ENCODE peak calls at places on chromosome 5, in six cellular contexts. One of them, this sample, is unnamed.

GRCh38 chr5:76438025-76438424 is 34.9 kb downstream of the IQGAP2 start:
- DNase-seq in ascending aorta: no peak
- DNase-seq in keratinocyte: no peak
- DNase-seq in right lobe of liver: no peak
- DNase-seq in lower lobe of right lung: no peak
- DNase-seq in PC-3: no peak
- DNase-seq in this sample: no peak

GRCh38 chr5:151692312-151692711 is 5.6 kb upstream of the SPARC start:
- DNase-seq in ascending aorta: peak; percentile 47
- DNase-seq in keratinocyte: no peak
- DNase-seq in right lobe of liver: no peak
- DNase-seq in lower lobe of right lung: no peak
- DNase-seq in PC-3: peak; percentile 74
- DNase-seq in this sample: no peak

GRCh38 chr5:164000819-164001218 is 495.4 kb downstream of the MAT2B start:
- DNase-seq in ascending aorta: no peak
- DNase-seq in keratinocyte: no peak
- DNase-seq in right lobe of liver: no peak
- DNase-seq in lower lobe of right lung: no peak
- DNase-seq in PC-3: no peak
- DNase-seq in this sample: no peak

GRCh38 chr5:172235827-172236749 is 42.1 kb downstream of the EFCAB9 start:
- DNase-seq in ascending aorta: no peak
- DNase-seq in keratinocyte: no peak
- DNase-seq in right lobe of liver: no peak
- DNase-seq in lower lobe of right lung: no peak
- DNase-seq in PC-3: no peak
- DNase-seq in this sample: no peak

GRCh38 chr5:81188962-81189361 is 44.2 kb upstream of the CKMT2 start:
- DNase-seq in ascending aorta: no peak
- DNase-seq in keratinocyte: no peak
- DNase-seq in right lobe of liver: no peak
- DNase-seq in lower lobe of right lung: no peak
- DNase-seq in PC-3: no peak
- DNase-seq in this sample: no peak

GRCh38 chr5:131005963-131006684 is 158.9 kb downstream of the HINT1 start:
- DNase-seq in ascending aorta: no peak
- DNase-seq in keratinocyte: no peak
- DNase-seq in right lobe of liver: no peak
- DNase-seq in lower lobe of right lung: no peak
- DNase-seq in PC-3: no peak
- DNase-seq in this sample: no peak

GRCh38 chr5:65034782-65035181 is 266.1 kb downstream of the CWC27 start:
- DNase-seq in ascending aorta: peak; percentile 64
- DNase-seq in keratinocyte: no peak
- DNase-seq in right lobe of liver: no peak
- DNase-seq in lower lobe of right lung: no peak
- DNase-seq in PC-3: no peak
- DNase-seq in this sample: no peak

GRCh38 chr5:169185626-169186025 is 115.3 kb downstream of the SLIT3 start:
- DNase-seq in ascending aorta: no peak
- DNase-seq in keratinocyte: no peak
- DNase-seq in right lobe of liver: no peak
- DNase-seq in lower lobe of right lung: no peak
- DNase-seq in PC-3: no peak
- DNase-seq in this sample: no peak

GRCh38 chr5:127761869-127762268 is 58.7 kb downstream of the CCDC192 start:
- DNase-seq in ascending aorta: no peak
- DNase-seq in keratinocyte: no peak
- DNase-seq in right lobe of liver: no peak
- DNase-seq in lower lobe of right lung: no peak
- DNase-seq in PC-3: no peak
- DNase-seq in this sample: no peak
- H3K27ac ChIP-seq in ascending aorta: no peak overlapping the region
- H3K27ac ChIP-seq in keratinocyte: no peak overlapping the region
- H3K27ac ChIP-seq in right lobe of liver: no peak overlapping the region
- H3K27ac ChIP-seq in lower lobe of right lung: no peak overlapping the region
- H3K27ac ChIP-seq in PC-3: no peak overlapping the region
- H3K27ac ChIP-seq in this sample: no peak overlapping the region

GRCh38 chr5:177483994-177484901 is 10.8 kb upstream of the DBN1 start:
- DNase-seq in ascending aorta: no peak
- DNase-seq in keratinocyte: no peak
- DNase-seq in right lobe of liver: no peak
- DNase-seq in lower lobe of right lung: no peak
- DNase-seq in PC-3: peak; percentile 1
- DNase-seq in this sample: no peak
- H3K4me1 ChIP-seq in ascending aorta: peaks cover 58% of the 10 kb centered on the region
- H3K4me1 ChIP-seq in keratinocyte: peaks cover 4% of the 10 kb centered on the region
- H3K4me1 ChIP-seq in right lobe of liver: no peaks in the 10 kb centered on the region
- H3K4me1 ChIP-seq in lower lobe of right lung: peaks cover 11% of the 10 kb centered on the region
- H3K4me1 ChIP-seq in PC-3: no peaks in the 10 kb centered on the region
- H3K4me1 ChIP-seq in this sample: no peaks in the 10 kb centered on the region

GRCh38 chr5:147965712-147966111 is 59.4 kb upstream of the C5orf46 start:
- DNase-seq in ascending aorta: no peak
- DNase-seq in keratinocyte: no peak
- DNase-seq in right lobe of liver: no peak
- DNase-seq in lower lobe of right lung: no peak
- DNase-seq in PC-3: no peak
- DNase-seq in this sample: no peak
- H3K27ac ChIP-seq in ascending aorta: no peak overlapping the region
- H3K27ac ChIP-seq in keratinocyte: no peak overlapping the region
- H3K27ac ChIP-seq in right lobe of liver: no peak overlapping the region
- H3K27ac ChIP-seq in lower lobe of right lung: no peak overlapping the region
- H3K27ac ChIP-seq in PC-3: no peak overlapping the region
- H3K27ac ChIP-seq in this sample: no peak overlapping the region

DNA sequence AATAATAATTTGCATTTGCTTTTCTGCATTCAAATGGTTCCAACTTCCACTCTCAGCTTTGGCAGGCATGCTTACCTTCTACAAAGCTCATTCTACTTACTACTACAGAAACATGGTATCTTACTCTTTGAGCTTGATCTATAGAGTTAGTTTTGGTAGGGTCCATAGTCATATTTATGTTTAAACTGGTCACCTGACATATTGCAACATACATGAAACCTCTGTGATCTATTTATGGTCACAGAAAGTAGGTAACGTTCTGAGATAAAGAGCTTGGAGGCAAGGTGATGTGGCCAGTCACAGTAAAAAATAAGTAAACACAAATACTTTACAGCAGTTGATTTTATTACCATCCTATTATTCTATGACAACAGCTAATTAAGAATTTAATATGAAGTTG is 2.8 kb downstream of the NREP start:
- DNase-seq in ascending aorta: no peak
- DNase-seq in keratinocyte: no peak
- DNase-seq in right lobe of liver: no peak
- DNase-seq in lower lobe of right lung: no peak
- DNase-seq in PC-3: no peak
- DNase-seq in this sample: no peak
- H3K4me1 ChIP-seq in ascending aorta: peaks cover 14% of the 10 kb centered on the region
- H3K4me1 ChIP-seq in keratinocyte: peaks cover 10% of the 10 kb centered on the region
- H3K4me1 ChIP-seq in right lobe of liver: no peaks in the 10 kb centered on the region
- H3K4me1 ChIP-seq in lower lobe of right lung: peaks cover 24% of the 10 kb centered on the region
- H3K4me1 ChIP-seq in PC-3: peaks cover 43% of the 10 kb centered on the region
- H3K4me1 ChIP-seq in this sample: peaks cover 2% of the 10 kb centered on the region

DNA sequence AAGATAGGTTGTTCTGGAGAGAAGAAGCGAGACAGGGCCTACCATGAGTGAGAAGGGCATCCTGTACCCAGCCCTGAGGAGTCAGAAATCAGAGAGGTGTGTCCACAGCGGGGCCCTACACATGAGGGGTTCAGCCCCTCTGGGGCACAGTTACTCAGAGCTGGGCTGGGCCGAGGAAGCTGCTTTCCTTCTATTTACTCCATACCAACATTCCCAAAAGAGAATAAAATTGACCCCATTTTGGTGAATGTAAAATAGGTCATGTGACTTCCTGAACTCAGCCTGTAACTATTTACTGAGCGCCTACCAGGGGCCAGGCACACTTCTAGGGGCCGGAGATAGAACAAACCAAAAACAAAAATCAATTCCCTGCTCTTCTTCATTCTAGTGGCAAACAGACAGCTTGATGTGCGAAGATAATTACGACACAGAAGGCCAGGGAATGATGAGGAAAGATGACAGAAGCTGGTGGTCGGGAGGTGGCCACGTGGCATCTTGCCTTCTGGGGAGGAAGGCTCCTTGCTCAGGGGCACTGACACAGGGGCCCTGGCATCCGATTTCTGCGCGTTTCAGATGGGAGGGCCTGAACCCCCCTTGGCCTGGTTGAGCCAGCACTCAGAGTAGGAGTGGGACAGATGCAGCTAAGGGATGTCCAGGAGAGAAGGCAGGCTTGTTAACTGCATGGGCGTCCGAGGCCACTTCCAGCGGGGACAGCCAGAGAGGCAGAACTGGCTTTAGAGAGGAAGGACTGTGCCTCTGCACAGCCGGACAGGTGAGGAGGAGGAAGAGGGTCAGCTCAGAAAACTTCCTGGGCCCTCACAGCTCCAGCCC is 121.8 kb downstream of the NSG2 start:
- DNase-seq in ascending aorta: peak; percentile 12
- DNase-seq in keratinocyte: no peak
- DNase-seq in right lobe of liver: no peak
- DNase-seq in lower lobe of right lung: no peak
- DNase-seq in PC-3: no peak
- DNase-seq in this sample: no peak
- H3K27ac ChIP-seq in ascending aorta: no peak overlapping the region
- H3K27ac ChIP-seq in keratinocyte: no peak overlapping the region
- H3K27ac ChIP-seq in right lobe of liver: no peak overlapping the region
- H3K27ac ChIP-seq in lower lobe of right lung: no peak overlapping the region
- H3K27ac ChIP-seq in PC-3: no peak overlapping the region
- H3K27ac ChIP-seq in this sample: no peak overlapping the region

DNA sequence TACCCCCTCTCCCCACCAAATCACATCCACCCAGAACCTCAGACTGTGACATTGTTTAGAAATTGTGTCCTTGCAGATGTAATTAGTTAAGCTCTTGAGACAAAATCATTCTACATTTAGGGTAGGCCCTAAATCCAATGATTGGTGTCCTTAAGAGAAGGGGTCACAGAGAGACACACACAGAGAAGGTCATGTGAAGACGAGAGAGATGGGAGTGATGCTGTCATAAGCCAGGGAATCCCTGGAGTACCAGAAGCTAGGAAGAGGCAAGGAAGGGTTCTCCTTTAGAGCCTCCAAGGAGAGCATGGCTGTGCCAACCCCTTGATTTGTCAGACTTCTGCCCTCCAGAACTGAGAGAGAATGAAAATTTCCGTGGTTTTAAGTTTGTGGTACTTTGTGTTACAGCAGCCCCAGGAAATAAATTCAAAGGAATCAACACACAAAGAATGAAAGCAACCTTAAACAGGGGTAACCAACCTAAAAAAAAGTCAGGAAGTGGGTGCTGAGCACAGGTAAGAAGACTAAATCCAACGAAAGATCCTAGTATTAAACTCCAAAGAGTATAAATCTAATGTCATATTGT is 33.6 kb downstream of the TIMD4 start:
- DNase-seq in ascending aorta: no peak
- DNase-seq in keratinocyte: no peak
- DNase-seq in right lobe of liver: no peak
- DNase-seq in lower lobe of right lung: no peak
- DNase-seq in PC-3: no peak
- DNase-seq in this sample: no peak
- H3K4me1 ChIP-seq in ascending aorta: no peaks in the 10 kb centered on the region
- H3K4me1 ChIP-seq in keratinocyte: no peaks in the 10 kb centered on the region
- H3K4me1 ChIP-seq in right lobe of liver: no peaks in the 10 kb centered on the region
- H3K4me1 ChIP-seq in lower lobe of right lung: no peaks in the 10 kb centered on the region
- H3K4me1 ChIP-seq in PC-3: no peaks in the 10 kb centered on the region
- H3K4me1 ChIP-seq in this sample: peaks cover 1% of the 10 kb centered on the region

GRCh38 chr5:67143549-67143948 is 53.0 kb downstream of the CD180 start:
- DNase-seq in ascending aorta: no peak
- DNase-seq in keratinocyte: no peak
- DNase-seq in right lobe of liver: no peak
- DNase-seq in lower lobe of right lung: no peak
- DNase-seq in PC-3: no peak
- DNase-seq in this sample: no peak
- H3K27ac ChIP-seq in ascending aorta: no peak overlapping the region
- H3K27ac ChIP-seq in keratinocyte: no peak overlapping the region
- H3K27ac ChIP-seq in right lobe of liver: peak overlapping the region; percentile 67
- H3K27ac ChIP-seq in lower lobe of right lung: no peak overlapping the region
- H3K27ac ChIP-seq in PC-3: no peak overlapping the region
- H3K27ac ChIP-seq in this sample: no peak overlapping the region

DNA sequence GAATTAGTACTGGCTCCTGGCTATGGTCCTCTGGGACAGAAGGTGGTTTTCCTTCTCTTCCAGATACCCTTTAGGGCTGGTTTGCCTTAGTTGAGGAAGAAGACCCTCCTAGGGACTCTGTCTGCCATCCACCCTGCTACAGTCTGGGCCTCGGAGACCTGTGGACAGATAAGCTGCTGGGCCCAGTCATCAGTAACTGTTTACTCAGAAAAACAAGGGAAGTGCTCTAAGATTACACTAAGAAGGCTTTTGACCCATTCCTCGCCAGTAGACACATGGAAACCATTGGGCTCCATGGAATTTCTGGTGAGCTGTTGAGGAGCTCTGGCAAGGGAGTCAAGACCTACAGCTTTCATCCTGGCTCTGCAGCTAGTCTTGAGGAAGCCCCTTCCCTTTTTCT is 31.2 kb downstream of the LARP1 start:
- DNase-seq in ascending aorta: no peak
- DNase-seq in keratinocyte: no peak
- DNase-seq in right lobe of liver: no peak
- DNase-seq in lower lobe of right lung: no peak
- DNase-seq in PC-3: no peak
- DNase-seq in this sample: no peak
- H3K4me1 ChIP-seq in ascending aorta: peaks cover 39% of the 10 kb centered on the region
- H3K4me1 ChIP-seq in keratinocyte: no peaks in the 10 kb centered on the region
- H3K4me1 ChIP-seq in right lobe of liver: no peaks in the 10 kb centered on the region
- H3K4me1 ChIP-seq in lower lobe of right lung: peaks cover 63% of the 10 kb centered on the region
- H3K4me1 ChIP-seq in PC-3: no peaks in the 10 kb centered on the region
- H3K4me1 ChIP-seq in this sample: peaks cover 15% of the 10 kb centered on the region

DNA sequence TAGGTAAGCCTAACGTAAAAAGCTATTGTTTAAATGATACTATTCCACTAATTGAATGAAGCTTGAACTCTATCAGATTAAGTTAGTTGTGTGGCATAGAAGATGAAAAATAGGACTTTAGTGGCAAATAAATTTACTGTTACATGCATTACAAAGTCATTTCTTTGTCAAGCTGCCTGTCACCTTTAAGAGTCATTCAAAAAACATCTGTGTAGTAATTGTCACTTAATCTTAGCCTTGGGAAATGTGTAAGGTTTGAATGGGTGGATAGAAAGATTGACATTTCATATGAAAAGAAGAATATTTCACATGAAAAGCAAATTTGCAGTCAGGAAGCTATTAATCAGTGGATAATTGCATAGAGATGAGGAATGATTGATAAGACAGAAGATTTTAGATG is 473.5 kb downstream of the DNAH5 start:
- DNase-seq in ascending aorta: no peak
- DNase-seq in keratinocyte: no peak
- DNase-seq in right lobe of liver: no peak
- DNase-seq in lower lobe of right lung: no peak
- DNase-seq in PC-3: no peak
- DNase-seq in this sample: no peak
- H3K27ac ChIP-seq in ascending aorta: no peak overlapping the region
- H3K27ac ChIP-seq in keratinocyte: no peak overlapping the region
- H3K27ac ChIP-seq in right lobe of liver: no peak overlapping the region
- H3K27ac ChIP-seq in lower lobe of right lung: no peak overlapping the region
- H3K27ac ChIP-seq in PC-3: no peak overlapping the region
- H3K27ac ChIP-seq in this sample: no peak overlapping the region